ENCODE peak calls at places on chromosomes 3 and 15, in four cellular contexts. P, Q, K and R are unnamed samples.

GRCh38 chr3:6799264-6799915 is 61.5 kb upstream of the GRM7 start:
- DNase-seq in P (peak; percentile 1), Q (peak; percentile 11), K (peak; percentile 43), R (no peak)

GRCh38 chr3:154428369-154429206 is 1.4 kb downstream of the GPR149 start:
- DNase-seq in P (no peak), Q (peak; percentile 47), K (peak; percentile 8), R (no peak)

GRCh38 chr3:60588806-60589205 is 662.4 kb downstream of the FHIT start:
- DNase-seq in P (no peak), Q (no peak), K (peak; percentile 96), R (no peak)

GRCh38 chr15:74144153-74144775 is 13.9 kb downstream of the ISLR2 start:
- DNase-seq in P (no peak), Q (no peak), K (no peak), R (no peak)

GRCh38 chr3:11212784-11213183 is 58.5 kb downstream of the HRH1 start:
- DNase-seq in P (peak; percentile 53), Q (no peak), K (no peak), R (no peak)

GRCh38 chr3:140268103-140268502 is 333.1 kb downstream of the CLSTN2 start:
- DNase-seq in P (no peak), Q (no peak), K (no peak), R (no peak)

GRCh38 chr15:59273266-59273665 is 66.6 kb downstream of the LDHAL6B start:
- DNase-seq in P (no peak), Q (no peak), K (no peak), R (no peak)

GRCh38 chr3:164498917-164499316 is 579.4 kb downstream of the SI start:
- DNase-seq in P (no peak), Q (no peak), K (no peak), R (no peak)

GRCh38 chr15:70789213-70789612 is 25.9 kb upstream of the UACA start:
- DNase-seq in P (no peak), Q (no peak), K (peak; percentile 18), R (no peak)

GRCh38 chr3:8851703-8852102 is 82.3 kb upstream of the OXTR start:
- DNase-seq in P (no peak), Q (no peak), K (peak; percentile 74), R (no peak)

GRCh38 chr3:197593046-197593380 is 37.2 kb upstream of the BDH1 start:
- DNase-seq in P (no peak), Q (no peak), K (no peak), R (no peak)

GRCh38 chr15:74826372-74826819 is at the start of gene CPLX3:
- DNase-seq in P (no peak), Q (peak; percentile 58), K (peak; percentile 24), R (no peak)

GRCh38 chr3:72907131-72907697 is 19.4 kb downstream of the GXYLT2 start:
- DNase-seq in P (no peak), Q (no peak), K (peak; percentile 50), R (no peak)

GRCh38 chr3:49804141-49805041 is 1.3 kb downstream of the INKA1 start:
- DNase-seq in P (peak; percentile 54), Q (no peak), K (no peak), R (no peak)

GRCh38 chr3:177279118-177279815 is 82.0 kb upstream of the TBL1XR1 start:
- DNase-seq in P (no peak), Q (no peak), K (no peak), R (no peak)

GRCh38 chr3:78571486-78571885 is 1196.3 kb downstream of the ROBO1 start:
- DNase-seq in P (no peak), Q (no peak), K (no peak), R (no peak)

GRCh38 chr15:82536409-82537350 is 3.6 kb downstream of the RPS17 start:
- DNase-seq in P (no peak), Q (no peak), K (no peak), R (no peak)

GRCh38 chr3:47003461-47004368 is 24.2 kb downstream of the NBEAL2 start:
- DNase-seq in P (no peak), Q (no peak), K (no peak), R (no peak)

GRCh38 chr15:63559753-63560152 is 37.4 kb upstream of the FBXL22 start:
- DNase-seq in P (no peak), Q (no peak), K (no peak), R (no peak)

GRCh38 chr15:51816615-51817014 is 12.8 kb upstream of the TMOD3 start:
- DNase-seq in P (peak; percentile 55), Q (no peak), K (no peak), R (no peak)

GRCh38 chr15:31403606-31404005 is 77.0 kb downstream of the KLF13 start:
- DNase-seq in P (no peak), Q (no peak), K (no peak), R (no peak)

GRCh38 chr15:68292157-68292781 is 14.7 kb downstream of the FEM1B start:
- DNase-seq in P (no peak), Q (no peak), K (no peak), R (no peak)

GRCh38 chr3:120177151-120177550 is 82.9 kb upstream of the GSK3B start:
- DNase-seq in P (peak; percentile 68), Q (peak; percentile 13), K (peak; percentile 94), R (no peak)

GRCh38 chr3:57000012-57000411 is 60.5 kb upstream of the SPATA12 start:
- DNase-seq in P (no peak), Q (no peak), K (no peak), R (no peak)

GRCh38 chr3:81277853-81278252 is 483.6 kb downstream of the GBE1 start:
- DNase-seq in P (peak; percentile 47), Q (no peak), K (peak; percentile 4), R (no peak)

GRCh38 chr15:78979456-78980320 is 34.8 kb upstream of the CTSH start:
- DNase-seq in P (peak; percentile 60), Q (peak; percentile 71), K (peak; percentile 88), R (no peak)

GRCh38 chr15:67839358-67839928 is 402 bp downstream of the RNU6-1 start:
- DNase-seq in P (peak; percentile 73), Q (no peak), K (peak; percentile 58), R (no peak)

GRCh38 chr15:59116141-59116540 is 11.2 kb downstream of the CCNB2 start:
- DNase-seq in P (no peak), Q (no peak), K (no peak), R (no peak)

GRCh38 chr3:57827757-57828156 is 71.6 kb downstream of the SLMAP start:
- DNase-seq in P (no peak), Q (no peak), K (no peak), R (no peak)

GRCh38 chr3:47464603-47465002 is 11.1 kb downstream of the SCAP start:
- DNase-seq in P (peak; percentile 37), Q (no peak), K (peak; percentile 34), R (no peak)

GRCh38 chr3:51718547-51719412 is 11.9 kb downstream of the GRM2 start:
- DNase-seq in P (peak; percentile 30), Q (peak; percentile 92), K (peak; percentile 69), R (peak; percentile 32)

GRCh38 chr3:134487406-134487805 is 1.5 kb downstream of the CEP63 start:
- DNase-seq in P (no peak), Q (no peak), K (no peak), R (no peak)

GRCh38 chr3:69838217-69838616 is 99.0 kb downstream of the MITF start:
- DNase-seq in P (no peak), Q (no peak), K (peak; percentile 9), R (no peak)

GRCh38 chr3:8455451-8456117 is 46.0 kb upstream of the LMCD1 start:
- DNase-seq in P (peak; percentile 37), Q (no peak), K (no peak), R (no peak)

GRCh38 chr3:57757642-57758297 is 1.7 kb downstream of the SLMAP start:
- DNase-seq in P (peak; percentile 39), Q (no peak), K (peak; percentile 50), R (no peak)

GRCh38 chr3:170724599-170724998 is 138.7 kb upstream of the SLC7A14 start:
- DNase-seq in P (no peak), Q (no peak), K (peak; percentile 47), R (no peak)

GRCh38 chr15:89127054-89127702 is 38.9 kb downstream of the ABHD2 start:
- DNase-seq in P (no peak), Q (no peak), K (peak; percentile 87), R (no peak)

GRCh38 chr3:71593106-71593505 is 9.6 kb upstream of the FOXP1 start:
- DNase-seq in P (no peak), Q (no peak), K (no peak), R (no peak)